ENCODE peak calls at places on chromosomes 4 and X, in six cellular contexts. One of them, this sample, is unnamed.

GRCh38 chr4:153433753-153434105 is 32.4 kb upstream of the TMEM131L start:
- DNase-seq in aorta: no peak
- DNase-seq in PC-3: no peak
- DNase-seq in heart right ventricle: no peak
- DNase-seq in RWPE1: no peak
- DNase-seq in mammary epithelial cell: no peak
- DNase-seq in this sample: no peak

GRCh38 chr4:4714330-4714729 is 145.1 kb upstream of the MSX1 start:
- DNase-seq in aorta: no peak
- DNase-seq in PC-3: no peak
- DNase-seq in heart right ventricle: no peak
- DNase-seq in RWPE1: no peak
- DNase-seq in mammary epithelial cell: no peak
- DNase-seq in this sample: no peak

GRCh38 chrX:119549327-119550016 is 15.7 kb downstream of the STEEP1 start:
- DNase-seq in aorta: no peak
- DNase-seq in PC-3: no peak
- DNase-seq in heart right ventricle: no peak
- DNase-seq in RWPE1: no peak
- DNase-seq in mammary epithelial cell: no peak
- DNase-seq in this sample: no peak

GRCh38 chr4:118139241-118139640 is 105.0 kb downstream of the NDST3 start:
- DNase-seq in aorta: no peak
- DNase-seq in PC-3: no peak
- DNase-seq in heart right ventricle: no peak
- DNase-seq in RWPE1: no peak
- DNase-seq in mammary epithelial cell: no peak
- DNase-seq in this sample: no peak

GRCh38 chrX:38803609-38804480 is 2.6 kb downstream of the MID1IP1 start:
- DNase-seq in aorta: peak; percentile 90
- DNase-seq in PC-3: peak; percentile 86
- DNase-seq in heart right ventricle: peak; percentile 86
- DNase-seq in RWPE1: peak; percentile 76
- DNase-seq in mammary epithelial cell: peak; percentile 79
- DNase-seq in this sample: no peak

GRCh38 chr4:16890651-16891050 is 7.8 kb downstream of the LDB2 start:
- DNase-seq in aorta: no peak
- DNase-seq in PC-3: no peak
- DNase-seq in heart right ventricle: no peak
- DNase-seq in RWPE1: no peak
- DNase-seq in mammary epithelial cell: no peak
- DNase-seq in this sample: no peak

GRCh38 chrX:49999048-49999447 is 76.7 kb downstream of the CLCN5 start:
- DNase-seq in aorta: no peak
- DNase-seq in PC-3: no peak
- DNase-seq in heart right ventricle: no peak
- DNase-seq in RWPE1: no peak
- DNase-seq in mammary epithelial cell: peak; percentile 61
- DNase-seq in this sample: peak; percentile 8

GRCh38 chr4:1879491-1879890 is 8.3 kb downstream of the NSD2 start:
- DNase-seq in aorta: no peak
- DNase-seq in PC-3: no peak
- DNase-seq in heart right ventricle: no peak
- DNase-seq in RWPE1: no peak
- DNase-seq in mammary epithelial cell: no peak
- DNase-seq in this sample: no peak

GRCh38 chr4:178471994-178472393 is 1029.8 kb upstream of the AGA start:
- DNase-seq in aorta: no peak
- DNase-seq in PC-3: no peak
- DNase-seq in heart right ventricle: no peak
- DNase-seq in RWPE1: no peak
- DNase-seq in mammary epithelial cell: no peak
- DNase-seq in this sample: no peak

GRCh38 chr4:85807247-85807915 is 332.4 kb downstream of the ARHGAP24 start:
- DNase-seq in aorta: peak; percentile 79
- DNase-seq in PC-3: peak; percentile 73
- DNase-seq in heart right ventricle: peak; percentile 41
- DNase-seq in RWPE1: no peak
- DNase-seq in mammary epithelial cell: peak; percentile 15
- DNase-seq in this sample: no peak

GRCh38 chr4:5921578-5921977 is 28.7 kb upstream of the CRMP1 start:
- DNase-seq in aorta: no peak
- DNase-seq in PC-3: no peak
- DNase-seq in heart right ventricle: no peak
- DNase-seq in RWPE1: no peak
- DNase-seq in mammary epithelial cell: no peak
- DNase-seq in this sample: no peak

GRCh38 chrX:19955306-19955705 is 35.6 kb downstream of the BCLAF3 start:
- DNase-seq in aorta: no peak
- DNase-seq in PC-3: no peak
- DNase-seq in heart right ventricle: no peak
- DNase-seq in RWPE1: no peak
- DNase-seq in mammary epithelial cell: no peak
- DNase-seq in this sample: no peak

GRCh38 chr4:51894246-51894645 is 51.3 kb downstream of the DCUN1D4 start:
- DNase-seq in aorta: no peak
- DNase-seq in PC-3: peak; percentile 90
- DNase-seq in heart right ventricle: no peak
- DNase-seq in RWPE1: peak; percentile 67
- DNase-seq in mammary epithelial cell: peak; percentile 2
- DNase-seq in this sample: no peak

GRCh38 chr4:177051473-177052060 is 258.1 kb upstream of the NEIL3 start:
- DNase-seq in aorta: no peak
- DNase-seq in PC-3: peak; percentile 63
- DNase-seq in heart right ventricle: no peak
- DNase-seq in RWPE1: no peak
- DNase-seq in mammary epithelial cell: peak; percentile 30
- DNase-seq in this sample: no peak

GRCh38 chrX:3951859-3952258 is 238.4 kb upstream of the PRKX start:
- DNase-seq in aorta: no peak
- DNase-seq in PC-3: no peak
- DNase-seq in heart right ventricle: no peak
- DNase-seq in RWPE1: no peak
- DNase-seq in mammary epithelial cell: no peak
- DNase-seq in this sample: no peak

GRCh38 chrX:17553451-17553850 is 178.5 kb downstream of the NHS start:
- DNase-seq in aorta: peak; percentile 63
- DNase-seq in PC-3: peak; percentile 83
- DNase-seq in heart right ventricle: no peak
- DNase-seq in RWPE1: peak; percentile 51
- DNase-seq in mammary epithelial cell: peak; percentile 90
- DNase-seq in this sample: no peak

GRCh38 chr4:13309751-13310150 is 174.4 kb downstream of the RAB28 start:
- DNase-seq in aorta: no peak
- DNase-seq in PC-3: peak; percentile 89
- DNase-seq in heart right ventricle: no peak
- DNase-seq in RWPE1: no peak
- DNase-seq in mammary epithelial cell: peak; percentile 71
- DNase-seq in this sample: no peak

GRCh38 chrX:7088968-7089615 is 58.4 kb upstream of the STS start:
- DNase-seq in aorta: no peak
- DNase-seq in PC-3: peak; percentile 28
- DNase-seq in heart right ventricle: no peak
- DNase-seq in RWPE1: no peak
- DNase-seq in mammary epithelial cell: no peak
- DNase-seq in this sample: no peak

GRCh38 chrX:45324941-45325340 is 124.3 kb upstream of the DIPK2B start:
- DNase-seq in aorta: no peak
- DNase-seq in PC-3: no peak
- DNase-seq in heart right ventricle: no peak
- DNase-seq in RWPE1: no peak
- DNase-seq in mammary epithelial cell: no peak
- DNase-seq in this sample: no peak

GRCh38 chr4:98994474-98995182 is 893 bp upstream of the METAP1 start:
- DNase-seq in aorta: no peak
- DNase-seq in PC-3: no peak
- DNase-seq in heart right ventricle: no peak
- DNase-seq in RWPE1: no peak
- DNase-seq in mammary epithelial cell: no peak
- DNase-seq in this sample: no peak

GRCh38 chr4:169220446-169220845 is 50.3 kb downstream of the SH3RF1 start:
- DNase-seq in aorta: no peak
- DNase-seq in PC-3: no peak
- DNase-seq in heart right ventricle: no peak
- DNase-seq in RWPE1: no peak
- DNase-seq in mammary epithelial cell: no peak
- DNase-seq in this sample: no peak
- H3K27ac ChIP-seq in aorta: no peak overlapping the region
- H3K27ac ChIP-seq in PC-3: no peak overlapping the region
- H3K27ac ChIP-seq in heart right ventricle: no peak overlapping the region
- H3K27ac ChIP-seq in RWPE1: no peak overlapping the region
- H3K27ac ChIP-seq in mammary epithelial cell: no peak overlapping the region
- H3K27ac ChIP-seq in this sample: no peak overlapping the region

GRCh38 chr4:147714575-147715401 is 17.1 kb upstream of the ARHGAP10 start:
- DNase-seq in aorta: peak; percentile 79
- DNase-seq in PC-3: peak; percentile 80
- DNase-seq in heart right ventricle: no peak
- DNase-seq in RWPE1: peak; percentile 66
- DNase-seq in mammary epithelial cell: peak; percentile 66
- DNase-seq in this sample: no peak
- H3K27ac ChIP-seq in aorta: no peak overlapping the region
- H3K27ac ChIP-seq in PC-3: peak overlapping the region; percentile 36
- H3K27ac ChIP-seq in heart right ventricle: no peak overlapping the region
- H3K27ac ChIP-seq in RWPE1: peak overlapping the region; percentile 59
- H3K27ac ChIP-seq in mammary epithelial cell: no peak overlapping the region
- H3K27ac ChIP-seq in this sample: peak overlapping the region; percentile 30

DNA sequence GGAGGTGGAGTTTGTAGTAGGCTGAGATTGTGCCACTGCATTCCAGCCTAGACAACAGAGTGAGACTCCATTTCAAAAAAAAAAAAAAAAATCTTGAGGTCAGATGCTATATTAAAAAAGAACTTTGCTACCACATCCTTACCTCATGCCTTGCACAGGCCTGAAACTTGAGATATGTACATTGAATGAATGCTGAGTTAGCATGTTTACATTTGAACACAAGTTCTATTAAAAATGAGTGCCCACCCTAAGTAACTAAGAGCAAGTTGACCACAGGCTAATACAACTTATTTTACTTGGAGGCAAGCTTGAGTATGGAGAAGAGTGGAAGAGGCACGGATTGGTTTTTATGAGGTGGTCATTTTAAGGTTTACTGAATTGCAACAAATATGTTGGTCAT is 276.6 kb upstream of the GATB start:
- DNase-seq in aorta: no peak
- DNase-seq in PC-3: no peak
- DNase-seq in heart right ventricle: no peak
- DNase-seq in RWPE1: no peak
- DNase-seq in mammary epithelial cell: no peak
- DNase-seq in this sample: no peak
- H3K27ac ChIP-seq in aorta: peak overlapping the region; percentile 96
- H3K27ac ChIP-seq in PC-3: peak overlapping the region; percentile 60
- H3K27ac ChIP-seq in heart right ventricle: peak overlapping the region; percentile 92
- H3K27ac ChIP-seq in RWPE1: no peak overlapping the region
- H3K27ac ChIP-seq in mammary epithelial cell: no peak overlapping the region
- H3K27ac ChIP-seq in this sample: no peak overlapping the region

GRCh38 chr4:40856836-40857362 is 107.1 kb downstream of the NSUN7 start:
- DNase-seq in aorta: peak; percentile 79
- DNase-seq in PC-3: peak; percentile 51
- DNase-seq in heart right ventricle: peak; percentile 71
- DNase-seq in RWPE1: peak; percentile 77
- DNase-seq in mammary epithelial cell: peak; percentile 20
- DNase-seq in this sample: no peak
- H3K27ac ChIP-seq in aorta: no peak overlapping the region
- H3K27ac ChIP-seq in PC-3: no peak overlapping the region
- H3K27ac ChIP-seq in heart right ventricle: no peak overlapping the region
- H3K27ac ChIP-seq in RWPE1: peak overlapping the region; percentile 9
- H3K27ac ChIP-seq in mammary epithelial cell: no peak overlapping the region
- H3K27ac ChIP-seq in this sample: no peak overlapping the region

GRCh38 chr4:138050601-138051000 is 191.5 kb downstream of the SLC7A11 start:
- DNase-seq in aorta: no peak
- DNase-seq in PC-3: no peak
- DNase-seq in heart right ventricle: no peak
- DNase-seq in RWPE1: no peak
- DNase-seq in mammary epithelial cell: no peak
- DNase-seq in this sample: no peak
- H3K27ac ChIP-seq in aorta: no peak overlapping the region
- H3K27ac ChIP-seq in PC-3: no peak overlapping the region
- H3K27ac ChIP-seq in heart right ventricle: no peak overlapping the region
- H3K27ac ChIP-seq in RWPE1: no peak overlapping the region
- H3K27ac ChIP-seq in mammary epithelial cell: no peak overlapping the region
- H3K27ac ChIP-seq in this sample: no peak overlapping the region

DNA sequence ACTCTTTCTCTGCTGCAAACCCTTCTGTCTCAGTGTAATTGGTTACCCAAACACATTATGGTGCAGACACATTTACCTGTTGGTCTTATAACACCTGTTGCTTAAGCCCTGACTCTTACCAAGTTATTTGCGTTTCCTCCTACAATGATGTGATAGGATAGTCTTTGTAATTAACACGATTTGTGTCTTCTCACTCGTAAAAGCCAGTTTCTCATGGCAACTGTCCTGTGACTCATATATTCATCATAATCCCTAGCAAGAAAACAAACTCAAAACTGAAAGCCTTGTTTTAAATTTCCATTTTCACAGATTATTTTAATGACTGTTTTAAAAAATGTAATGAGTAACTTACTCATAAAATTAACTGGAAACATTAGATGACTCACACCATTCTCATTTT is 495.2 kb downstream of the NLGN4X start:
- DNase-seq in aorta: no peak
- DNase-seq in PC-3: no peak
- DNase-seq in heart right ventricle: no peak
- DNase-seq in RWPE1: no peak
- DNase-seq in mammary epithelial cell: peak; percentile 77
- DNase-seq in this sample: no peak
- H3K27ac ChIP-seq in aorta: no peak overlapping the region
- H3K27ac ChIP-seq in PC-3: no peak overlapping the region
- H3K27ac ChIP-seq in heart right ventricle: no peak overlapping the region
- H3K27ac ChIP-seq in RWPE1: no peak overlapping the region
- H3K27ac ChIP-seq in mammary epithelial cell: peak overlapping the region; percentile 38
- H3K27ac ChIP-seq in this sample: no peak overlapping the region

GRCh38 chr4:156779046-156779445 is 192.6 kb downstream of the PDGFC start:
- DNase-seq in aorta: no peak
- DNase-seq in PC-3: peak; percentile 23
- DNase-seq in heart right ventricle: no peak
- DNase-seq in RWPE1: no peak
- DNase-seq in mammary epithelial cell: no peak
- DNase-seq in this sample: no peak

GRCh38 chr4:156779774-156780173 is 191.8 kb downstream of the PDGFC start:
- DNase-seq in aorta: no peak
- DNase-seq in PC-3: peak; percentile 84
- DNase-seq in heart right ventricle: no peak
- DNase-seq in RWPE1: peak; percentile 62
- DNase-seq in mammary epithelial cell: peak; percentile 76
- DNase-seq in this sample: no peak

GRCh38 chr4:156778606-156779005 is 193.0 kb downstream of the PDGFC start:
- DNase-seq in aorta: no peak
- DNase-seq in PC-3: peak; percentile 83
- DNase-seq in heart right ventricle: no peak
- DNase-seq in RWPE1: peak; percentile 26
- DNase-seq in mammary epithelial cell: peak; percentile 71
- DNase-seq in this sample: no peak

GRCh38 chr4:156775803-156776202 is 195.8 kb downstream of the PDGFC start:
- DNase-seq in aorta: no peak
- DNase-seq in PC-3: no peak
- DNase-seq in heart right ventricle: no peak
- DNase-seq in RWPE1: no peak
- DNase-seq in mammary epithelial cell: no peak
- DNase-seq in this sample: no peak

GRCh38 chr4:156778093-156778492 is 193.5 kb downstream of the PDGFC start:
- DNase-seq in aorta: no peak
- DNase-seq in PC-3: peak; percentile 48
- DNase-seq in heart right ventricle: no peak
- DNase-seq in RWPE1: no peak
- DNase-seq in mammary epithelial cell: peak; percentile 39
- DNase-seq in this sample: no peak
- H3K27ac ChIP-seq in aorta: no peak overlapping the region
- H3K27ac ChIP-seq in PC-3: peak overlapping the region; percentile 79
- H3K27ac ChIP-seq in heart right ventricle: no peak overlapping the region
- H3K27ac ChIP-seq in RWPE1: peak overlapping the region; percentile 91
- H3K27ac ChIP-seq in mammary epithelial cell: peak overlapping the region; percentile 98
- H3K27ac ChIP-seq in this sample: peak overlapping the region; percentile 96